ENCODE peak calls at places on chromosomes 4 and X, in six cellular contexts. N is K562, Y is HCT116, L is SK-N-SH, U is HepG2, E is GM12878. Q is an unnamed sample.

GRCh38 chrX:9327747-9328145 is 137.1 kb upstream of the TBL1X start:
- DNase-seq in Y (no peak), N (no peak), L (no peak), E (no peak), U (no peak), Q (no peak)

GRCh38 chrX:28015993-28016392 is 34.7 kb upstream of the DCAF8L1 start:
- DNase-seq in Y (no peak), N (no peak), E (no peak), U (no peak), L (no peak), Q (no peak)

GRCh38 chr4:8332038-8332857 is 62.7 kb downstream of the HTRA3 start:
- DNase-seq in U (no peak), Y (no peak), L (no peak), E (no peak), N (no peak), Q (no peak)

GRCh38 chrX:134172588-134173259 is 64.3 kb upstream of the CCDC160 start:
- DNase-seq in L (peak; percentile 69), Y (no peak), U (no peak), N (no peak), E (no peak), Q (no peak)

GRCh38 chrX:47644557-47645091 is 5.7 kb downstream of the ELK1 start:
- DNase-seq in L (peak; percentile 65), E (no peak), U (no peak), N (peak; percentile 39), Y (no peak), Q (peak; percentile 73)

GRCh38 chr4:86940176-86940575 is 5.4 kb downstream of the AFF1 start:
- DNase-seq in U (no peak), L (no peak), N (no peak), Y (no peak), E (no peak), Q (no peak)

GRCh38 chrX:8139713-8140112 is 31.4 kb downstream of the VCX2 start:
- DNase-seq in N (no peak), E (no peak), U (no peak), L (no peak), Y (no peak), Q (no peak)

GRCh38 chr4:113384600-113384999 is 335.1 kb downstream of the ANK2 start:
- DNase-seq in N (no peak), U (no peak), E (no peak), L (no peak), Y (peak; percentile 42), Q (no peak)

GRCh38 chr4:159353422-159354116 is 250.7 kb downstream of the RAPGEF2 start:
- DNase-seq in Y (no peak), L (no peak), U (no peak), E (no peak), N (no peak), Q (no peak)

GRCh38 chr4:56197387-56197786 is 189.9 kb downstream of the AASDH start:
- DNase-seq in E (no peak), N (no peak), L (no peak), U (no peak), Y (no peak), Q (no peak)

GRCh38 chr4:72374156-72374555 is 194.9 kb downstream of the ADAMTS3 start:
- DNase-seq in L (no peak), E (no peak), Y (no peak), N (no peak), U (no peak), Q (no peak)

GRCh38 chr4:113874480-113874879 is 105.0 kb downstream of the ARSJ start:
- DNase-seq in N (no peak), Y (no peak), L (no peak), E (no peak), U (no peak), Q (no peak)

GRCh38 chr4:165493359-165493758 is 114.6 kb downstream of the CPE start:
- DNase-seq in L (peak; percentile 36), E (no peak), N (peak; percentile 82), U (peak; percentile 27), Y (peak; percentile 37), Q (peak; percentile 94)

GRCh38 chrX:65463550-65463949 is 71.0 kb downstream of the LAS1L start:
- DNase-seq in E (no peak), N (no peak), L (no peak), U (no peak), Y (no peak), Q (peak; percentile 87)

GRCh38 chr4:30770049-30770549 is 49.9 kb downstream of the PCDH7 start:
- DNase-seq in E (no peak), Y (peak; percentile 97), N (no peak), U (no peak), L (no peak), Q (no peak)

GRCh38 chr4:86927843-86928395 is 6.9 kb upstream of the AFF1 start:
- DNase-seq in Y (no peak), N (no peak), E (no peak), U (peak; percentile 87), L (no peak), Q (no peak)

GRCh38 chr4:149638073-149638472 is 177.6 kb downstream of the IQCM start:
- DNase-seq in Y (no peak), L (no peak), E (no peak), U (no peak), N (no peak), Q (no peak)

GRCh38 chr4:71602271-71602890 is 181.5 kb downstream of the GC start:
- DNase-seq in N (no peak), U (no peak), Y (no peak), E (no peak), L (no peak), Q (no peak)

GRCh38 chrX:10633722-10634121 is 13.3 kb upstream of the MID1 start:
- DNase-seq in E (no peak), Y (peak; percentile 77), N (peak; percentile 6), U (no peak), L (no peak), Q (peak; percentile 24)

GRCh38 chrX:20067709-20068315 is 48.9 kb downstream of the MAP7D2 start:
- DNase-seq in Y (peak; percentile 23), L (peak; percentile 18), N (peak; percentile 8), E (no peak), U (no peak), Q (peak; percentile 1)

GRCh38 chrX:118726887-118727685 is at the start of gene IL13RA1:
- DNase-seq in L (peak; percentile 84), N (peak; percentile 91), U (peak; percentile 93), E (no peak), Y (peak; percentile 60), Q (peak; percentile 89)

GRCh38 chrX:115649461-115650063 is 88.6 kb downstream of the PLS3 start:
- DNase-seq in N (no peak), Y (no peak), E (no peak), U (no peak), L (no peak), Q (peak; percentile 9)

GRCh38 chrX:83416273-83416672 is 91.8 kb upstream of the POU3F4 start:
- DNase-seq in N (peak; percentile 0), E (no peak), Y (no peak), U (no peak), L (peak; percentile 1), Q (peak; percentile 1)

DNA sequence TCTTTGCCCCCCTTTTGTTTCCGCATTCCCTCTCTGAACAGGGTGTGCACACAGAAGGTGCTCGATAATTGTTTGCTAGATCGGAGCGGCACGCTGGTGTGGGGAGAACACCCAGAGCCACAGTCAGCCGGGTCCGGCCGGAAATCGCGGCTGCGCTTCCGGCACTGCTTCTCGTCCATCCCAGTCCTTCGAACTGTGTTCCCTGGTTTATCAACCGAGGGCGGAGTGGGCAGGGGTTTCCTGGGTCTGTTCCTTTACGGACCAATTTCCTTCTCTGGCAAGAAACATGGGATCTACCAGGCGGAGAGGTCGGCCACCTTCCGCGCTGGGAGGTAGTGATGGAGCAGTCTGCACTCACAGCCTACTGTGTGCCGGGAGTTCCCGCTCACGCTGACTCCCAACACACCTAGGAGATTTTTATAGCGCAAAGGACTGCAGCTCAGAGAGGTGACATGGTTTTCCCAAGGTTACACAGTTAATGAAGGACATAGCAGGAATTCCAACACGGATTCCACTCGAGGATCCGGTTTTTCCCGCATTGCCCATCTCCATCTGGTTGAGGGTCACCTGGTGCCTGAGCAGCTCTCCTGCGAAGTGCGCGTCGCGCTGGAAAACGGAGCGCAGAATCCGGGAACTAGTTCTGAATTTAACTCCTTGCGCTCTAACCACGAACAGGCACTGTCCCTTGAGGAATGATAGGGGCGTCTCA is 6.8 kb downstream of the MSX1 start:
- DNase-seq in E (no peak), L (peak; percentile 79), Y (no peak), N (no peak), U (no peak), Q (peak; percentile 57)
- H4K20me1 ChIP-seq in E (no peaks in the 10 kb centered on the region), L (peaks cover 15% of the 10 kb centered on the region), Y (peaks cover 3% of the 10 kb centered on the region), N (no peaks in the 10 kb centered on the region), U (peaks cover 6% of the 10 kb centered on the region), Q (peaks cover 69% of the 10 kb centered on the region)

GRCh38 chr4:36088542-36088941 is 155.8 kb downstream of the ARAP2 start:
- DNase-seq in Y (no peak), N (no peak), L (no peak), E (no peak), U (peak; percentile 2), Q (no peak)
- TF ChIP-seq REST in Y (no peak), N (no peak), L (no peak), E (no peak), U (no peak), Q (no peak)

DNA sequence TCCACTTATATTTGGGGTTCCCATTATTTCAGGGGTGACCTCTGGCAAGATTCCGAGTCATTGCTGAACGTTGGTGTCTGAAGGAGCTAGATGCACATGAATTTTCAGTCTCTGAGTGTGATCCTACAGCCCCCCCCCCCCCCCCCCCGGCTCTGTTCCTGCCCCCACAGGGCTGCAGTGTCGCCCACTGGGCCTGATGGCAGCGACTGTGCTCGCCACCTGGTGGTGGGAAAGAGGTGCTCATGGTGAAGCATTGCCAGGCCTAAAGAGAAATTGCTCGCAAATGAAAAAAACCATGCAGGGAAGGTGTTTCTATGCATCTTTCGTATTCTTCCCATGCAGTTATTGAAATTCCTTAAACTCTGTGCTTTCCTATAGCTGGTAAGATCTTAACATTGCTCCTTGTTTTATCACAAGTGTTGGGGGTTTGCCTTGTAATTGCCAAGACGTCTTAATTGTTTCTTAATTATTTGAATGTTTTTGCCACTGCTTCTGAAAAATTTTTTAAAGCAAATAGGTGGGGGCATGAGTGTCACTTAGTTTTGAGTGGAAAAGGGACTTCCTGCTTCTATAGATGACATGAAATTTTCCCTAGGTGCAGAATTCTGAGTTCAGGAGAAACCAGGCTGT is 63.2 kb downstream of the CLDN22 start:
- DNase-seq in Y (peak; percentile 33), E (no peak), N (peak; percentile 70), L (peak; percentile 70), U (peak; percentile 40), Q (peak; percentile 72)
- TF ChIP-seq CTCF in Y (peak; percentile 87), E (peak; percentile 69), N (peak; percentile 61), L (peak; percentile 70), U (peak; percentile 74), Q (peak; percentile 88)

GRCh38 chrX:110563276-110563675 is 204.6 kb downstream of the RTL9 start:
- DNase-seq in L (no peak), U (no peak), Y (no peak), N (no peak), E (no peak), Q (no peak)
- H4K20me1 ChIP-seq in L (no peaks in the 10 kb centered on the region), U (no peaks in the 10 kb centered on the region), Y (no peaks in the 10 kb centered on the region), N (no peaks in the 10 kb centered on the region), E (no peaks in the 10 kb centered on the region), Q (no peaks in the 10 kb centered on the region)

GRCh38 chrX:74249963-74250362 is 54.0 kb upstream of the ZCCHC13 start:
- DNase-seq in L (no peak), Y (no peak), U (no peak), N (peak; percentile 76), E (no peak), Q (peak; percentile 74)
- TF ChIP-seq REST in L (no peak), Y (no peak), U (no peak), N (no peak), E (no peak), Q (no peak)

GRCh38 chrX:56764153-56764974 is 35.3 kb downstream of the NBDY start:
- DNase-seq in Y (peak; percentile 19), L (peak; percentile 79), E (peak; percentile 99), U (peak; percentile 48), N (peak; percentile 65), Q (peak; percentile 67)
- TF ChIP-seq CTCF in Y (peak; percentile 46), L (peak; percentile 68), E (peak; percentile 87), U (peak; percentile 68), N (peak; percentile 61), Q (peak; percentile 69)